ENCODE peak calls at places on chromosomes 12 and 14, in nine cellular contexts. One of them, this sample, is unnamed.
A peak's percentile ranks its signal among the peaks of the same experiment; 100 is the strongest.

GRCh38 chr14:71551291-71551955 is 380.8 kb upstream of the RGS6 start:
- DNase-seq in NCI-H524: no peak
- DNase-seq in T-helper 1 cell: no peak
- DNase-seq in pancreas: no peak
- DNase-seq in effector memory CD8-positive, alpha-beta T cell: no peak
- DNase-seq in mesothelial cell of epicardium: no peak
- DNase-seq in glutamatergic neuron: no peak
- DNase-seq in cardiac fibroblast: peak; percentile 67
- DNase-seq in A673: no peak
- DNase-seq in this sample: no peak

GRCh38 chr12:8088574-8088973 is 6.5 kb downstream of the NECAP1 start:
- DNase-seq in NCI-H524: no peak
- DNase-seq in T-helper 1 cell: peak; percentile 62
- DNase-seq in pancreas: no peak
- DNase-seq in effector memory CD8-positive, alpha-beta T cell: peak; percentile 38
- DNase-seq in mesothelial cell of epicardium: no peak
- DNase-seq in glutamatergic neuron: no peak
- DNase-seq in cardiac fibroblast: no peak
- DNase-seq in A673: no peak
- DNase-seq in this sample: peak; percentile 58

GRCh38 chr12:26091837-26092236 is 33.0 kb downstream of the BHLHE41 start:
- DNase-seq in NCI-H524: no peak
- DNase-seq in T-helper 1 cell: no peak
- DNase-seq in pancreas: no peak
- DNase-seq in effector memory CD8-positive, alpha-beta T cell: no peak
- DNase-seq in mesothelial cell of epicardium: no peak
- DNase-seq in glutamatergic neuron: no peak
- DNase-seq in cardiac fibroblast: no peak
- DNase-seq in A673: peak; percentile 13
- DNase-seq in this sample: no peak

GRCh38 chr12:46430340-46430948 is 57.9 kb upstream of the SLC38A2 start:
- DNase-seq in NCI-H524: no peak
- DNase-seq in T-helper 1 cell: peak; percentile 83
- DNase-seq in pancreas: no peak
- DNase-seq in effector memory CD8-positive, alpha-beta T cell: no peak
- DNase-seq in mesothelial cell of epicardium: no peak
- DNase-seq in glutamatergic neuron: no peak
- DNase-seq in cardiac fibroblast: peak; percentile 95
- DNase-seq in A673: peak; percentile 72
- DNase-seq in this sample: no peak

GRCh38 chr14:64465856-64466554 is 706 bp downstream of the AKAP5 start:
- DNase-seq in NCI-H524: peak; percentile 56
- DNase-seq in T-helper 1 cell: no peak
- DNase-seq in pancreas: no peak
- DNase-seq in effector memory CD8-positive, alpha-beta T cell: no peak
- DNase-seq in mesothelial cell of epicardium: peak; percentile 52
- DNase-seq in glutamatergic neuron: no peak
- DNase-seq in cardiac fibroblast: peak; percentile 27
- DNase-seq in A673: peak; percentile 73
- DNase-seq in this sample: no peak

GRCh38 chr14:98022541-98023520 is 1225.6 kb downstream of the VRK1 start:
- DNase-seq in NCI-H524: no peak
- DNase-seq in T-helper 1 cell: no peak
- DNase-seq in pancreas: no peak
- DNase-seq in effector memory CD8-positive, alpha-beta T cell: no peak
- DNase-seq in mesothelial cell of epicardium: no peak
- DNase-seq in glutamatergic neuron: no peak
- DNase-seq in cardiac fibroblast: no peak
- DNase-seq in A673: no peak
- DNase-seq in this sample: no peak

GRCh38 chr12:103547929-103548328 is 39.1 kb upstream of the STAB2 start:
- DNase-seq in NCI-H524: no peak
- DNase-seq in T-helper 1 cell: no peak
- DNase-seq in pancreas: no peak
- DNase-seq in effector memory CD8-positive, alpha-beta T cell: no peak
- DNase-seq in mesothelial cell of epicardium: no peak
- DNase-seq in glutamatergic neuron: no peak
- DNase-seq in cardiac fibroblast: no peak
- DNase-seq in A673: no peak
- DNase-seq in this sample: no peak

GRCh38 chr12:124551268-124552144 is 15.9 kb downstream of the NCOR2 start:
- DNase-seq in NCI-H524: peak; percentile 84
- DNase-seq in T-helper 1 cell: no peak
- DNase-seq in pancreas: no peak
- DNase-seq in effector memory CD8-positive, alpha-beta T cell: no peak
- DNase-seq in mesothelial cell of epicardium: no peak
- DNase-seq in glutamatergic neuron: peak; percentile 75
- DNase-seq in cardiac fibroblast: no peak
- DNase-seq in A673: peak; percentile 94
- DNase-seq in this sample: no peak

GRCh38 chr12:61891632-61892031 is 368.6 kb upstream of the USP15 start:
- DNase-seq in NCI-H524: no peak
- DNase-seq in T-helper 1 cell: no peak
- DNase-seq in pancreas: no peak
- DNase-seq in effector memory CD8-positive, alpha-beta T cell: no peak
- DNase-seq in mesothelial cell of epicardium: no peak
- DNase-seq in glutamatergic neuron: no peak
- DNase-seq in cardiac fibroblast: no peak
- DNase-seq in A673: no peak
- DNase-seq in this sample: no peak

GRCh38 chr12:7498832-7499231 is 4.7 kb downstream of the CD163 start:
- DNase-seq in NCI-H524: no peak
- DNase-seq in T-helper 1 cell: no peak
- DNase-seq in pancreas: no peak
- DNase-seq in effector memory CD8-positive, alpha-beta T cell: no peak
- DNase-seq in mesothelial cell of epicardium: no peak
- DNase-seq in glutamatergic neuron: no peak
- DNase-seq in cardiac fibroblast: peak; percentile 72
- DNase-seq in A673: peak; percentile 93
- DNase-seq in this sample: no peak

GRCh38 chr12:57221169-57221917 is 4.7 kb downstream of the NXPH4 start:
- DNase-seq in NCI-H524: no peak
- DNase-seq in T-helper 1 cell: no peak
- DNase-seq in pancreas: no peak
- DNase-seq in effector memory CD8-positive, alpha-beta T cell: no peak
- DNase-seq in mesothelial cell of epicardium: no peak
- DNase-seq in glutamatergic neuron: no peak
- DNase-seq in cardiac fibroblast: no peak
- DNase-seq in A673: no peak
- DNase-seq in this sample: no peak

GRCh38 chr14:54278087-54278486 is 118.7 kb upstream of the CDKN3 start:
- DNase-seq in NCI-H524: no peak
- DNase-seq in T-helper 1 cell: no peak
- DNase-seq in pancreas: no peak
- DNase-seq in effector memory CD8-positive, alpha-beta T cell: no peak
- DNase-seq in mesothelial cell of epicardium: no peak
- DNase-seq in glutamatergic neuron: no peak
- DNase-seq in cardiac fibroblast: no peak
- DNase-seq in A673: peak; percentile 45
- DNase-seq in this sample: no peak

GRCh38 chr14:103161054-103161397 is 37.8 kb downstream of the TNFAIP2 start:
- DNase-seq in NCI-H524: no peak
- DNase-seq in T-helper 1 cell: no peak
- DNase-seq in pancreas: no peak
- DNase-seq in effector memory CD8-positive, alpha-beta T cell: no peak
- DNase-seq in mesothelial cell of epicardium: no peak
- DNase-seq in glutamatergic neuron: no peak
- DNase-seq in cardiac fibroblast: no peak
- DNase-seq in A673: no peak
- DNase-seq in this sample: no peak

GRCh38 chr12:68336754-68337343 is 4.7 kb upstream of the MDM1 start:
- DNase-seq in NCI-H524: no peak
- DNase-seq in T-helper 1 cell: no peak
- DNase-seq in pancreas: no peak
- DNase-seq in effector memory CD8-positive, alpha-beta T cell: no peak
- DNase-seq in mesothelial cell of epicardium: no peak
- DNase-seq in glutamatergic neuron: no peak
- DNase-seq in cardiac fibroblast: no peak
- DNase-seq in A673: peak; percentile 37
- DNase-seq in this sample: no peak

GRCh38 chr14:101980700-101981099 is 16.3 kb downstream of the DYNC1H1 start:
- DNase-seq in NCI-H524: no peak
- DNase-seq in T-helper 1 cell: no peak
- DNase-seq in pancreas: peak; percentile 61
- DNase-seq in effector memory CD8-positive, alpha-beta T cell: no peak
- DNase-seq in mesothelial cell of epicardium: no peak
- DNase-seq in glutamatergic neuron: no peak
- DNase-seq in cardiac fibroblast: peak; percentile 99
- DNase-seq in A673: peak; percentile 21
- DNase-seq in this sample: no peak

GRCh38 chr14:92473947-92474535 is 39.5 kb upstream of the RIN3 start:
- DNase-seq in NCI-H524: no peak
- DNase-seq in T-helper 1 cell: no peak
- DNase-seq in pancreas: no peak
- DNase-seq in effector memory CD8-positive, alpha-beta T cell: no peak
- DNase-seq in mesothelial cell of epicardium: peak; percentile 16
- DNase-seq in glutamatergic neuron: no peak
- DNase-seq in cardiac fibroblast: peak; percentile 34
- DNase-seq in A673: no peak
- DNase-seq in this sample: no peak

GRCh38 chr14:83347874-83348273 is 1814.2 kb upstream of the SEL1L start:
- DNase-seq in NCI-H524: no peak
- DNase-seq in T-helper 1 cell: no peak
- DNase-seq in pancreas: no peak
- DNase-seq in effector memory CD8-positive, alpha-beta T cell: no peak
- DNase-seq in mesothelial cell of epicardium: no peak
- DNase-seq in glutamatergic neuron: no peak
- DNase-seq in cardiac fibroblast: no peak
- DNase-seq in A673: no peak
- DNase-seq in this sample: no peak

GRCh38 chr12:46380397-46380796 is 7.8 kb upstream of the SLC38A2 start:
- DNase-seq in NCI-H524: no peak
- DNase-seq in T-helper 1 cell: no peak
- DNase-seq in pancreas: no peak
- DNase-seq in effector memory CD8-positive, alpha-beta T cell: no peak
- DNase-seq in mesothelial cell of epicardium: no peak
- DNase-seq in glutamatergic neuron: no peak
- DNase-seq in cardiac fibroblast: no peak
- DNase-seq in A673: no peak
- DNase-seq in this sample: no peak

GRCh38 chr12:107684990-107685359 is 624 bp upstream of the PWP1 start:
- DNase-seq in NCI-H524: peak; percentile 14
- DNase-seq in T-helper 1 cell: peak; percentile 39
- DNase-seq in pancreas: peak; percentile 8
- DNase-seq in effector memory CD8-positive, alpha-beta T cell: no peak
- DNase-seq in mesothelial cell of epicardium: no peak
- DNase-seq in glutamatergic neuron: no peak
- DNase-seq in cardiac fibroblast: peak; percentile 42
- DNase-seq in A673: peak; percentile 44
- DNase-seq in this sample: no peak

GRCh38 chr14:59566725-59567124 is 9.9 kb downstream of the CCDC175 start:
- DNase-seq in NCI-H524: no peak
- DNase-seq in T-helper 1 cell: no peak
- DNase-seq in pancreas: no peak
- DNase-seq in effector memory CD8-positive, alpha-beta T cell: no peak
- DNase-seq in mesothelial cell of epicardium: no peak
- DNase-seq in glutamatergic neuron: no peak
- DNase-seq in cardiac fibroblast: no peak
- DNase-seq in A673: no peak
- DNase-seq in this sample: no peak

GRCh38 chr14:24861083-24861630 is 188.8 kb downstream of the STXBP6 start:
- DNase-seq in NCI-H524: no peak
- DNase-seq in T-helper 1 cell: no peak
- DNase-seq in pancreas: peak; percentile 33
- DNase-seq in effector memory CD8-positive, alpha-beta T cell: no peak
- DNase-seq in mesothelial cell of epicardium: no peak
- DNase-seq in glutamatergic neuron: no peak
- DNase-seq in cardiac fibroblast: peak; percentile 61
- DNase-seq in A673: no peak
- DNase-seq in this sample: no peak

GRCh38 chr14:76564471-76565119 is 188.7 kb downstream of the ESRRB start:
- DNase-seq in NCI-H524: no peak
- DNase-seq in T-helper 1 cell: no peak
- DNase-seq in pancreas: no peak
- DNase-seq in effector memory CD8-positive, alpha-beta T cell: no peak
- DNase-seq in mesothelial cell of epicardium: no peak
- DNase-seq in glutamatergic neuron: no peak
- DNase-seq in cardiac fibroblast: no peak
- DNase-seq in A673: peak; percentile 47
- DNase-seq in this sample: no peak

GRCh38 chr12:123388218-123388947 is 4.5 kb downstream of the KMT5A start:
- DNase-seq in NCI-H524: no peak
- DNase-seq in T-helper 1 cell: peak; percentile 63
- DNase-seq in pancreas: peak; percentile 75
- DNase-seq in effector memory CD8-positive, alpha-beta T cell: peak; percentile 69
- DNase-seq in mesothelial cell of epicardium: peak; percentile 77
- DNase-seq in glutamatergic neuron: peak; percentile 79
- DNase-seq in cardiac fibroblast: peak; percentile 55
- DNase-seq in A673: peak; percentile 85
- DNase-seq in this sample: peak; percentile 76

GRCh38 chr12:99087278-99087677 is 442.2 kb downstream of the APAF1 start:
- DNase-seq in NCI-H524: no peak
- DNase-seq in T-helper 1 cell: no peak
- DNase-seq in pancreas: no peak
- DNase-seq in effector memory CD8-positive, alpha-beta T cell: no peak
- DNase-seq in mesothelial cell of epicardium: no peak
- DNase-seq in glutamatergic neuron: no peak
- DNase-seq in cardiac fibroblast: no peak
- DNase-seq in A673: peak; percentile 28
- DNase-seq in this sample: no peak

GRCh38 chr14:90402009-90402408 is 5.2 kb downstream of the CALM1 start:
- DNase-seq in NCI-H524: no peak
- DNase-seq in T-helper 1 cell: peak; percentile 19
- DNase-seq in pancreas: no peak
- DNase-seq in effector memory CD8-positive, alpha-beta T cell: no peak
- DNase-seq in mesothelial cell of epicardium: no peak
- DNase-seq in glutamatergic neuron: no peak
- DNase-seq in cardiac fibroblast: no peak
- DNase-seq in A673: no peak
- DNase-seq in this sample: no peak

GRCh38 chr12:123267991-123268843 is 3.4 kb downstream of the CDK2AP1 start:
- DNase-seq in NCI-H524: peak; percentile 83
- DNase-seq in T-helper 1 cell: no peak
- DNase-seq in pancreas: no peak
- DNase-seq in effector memory CD8-positive, alpha-beta T cell: no peak
- DNase-seq in mesothelial cell of epicardium: no peak
- DNase-seq in glutamatergic neuron: peak; percentile 68
- DNase-seq in cardiac fibroblast: no peak
- DNase-seq in A673: no peak
- DNase-seq in this sample: no peak

GRCh38 chr14:93903342-93904184 is 23.6 kb upstream of the FAM181A start:
- DNase-seq in NCI-H524: peak; percentile 42
- DNase-seq in T-helper 1 cell: no peak
- DNase-seq in pancreas: no peak
- DNase-seq in effector memory CD8-positive, alpha-beta T cell: no peak
- DNase-seq in mesothelial cell of epicardium: no peak
- DNase-seq in glutamatergic neuron: peak; percentile 70
- DNase-seq in cardiac fibroblast: no peak
- DNase-seq in A673: no peak
- DNase-seq in this sample: no peak

GRCh38 chr12:3135522-3136461 is 58.6 kb downstream of the TSPAN9 start:
- DNase-seq in NCI-H524: peak; percentile 74
- DNase-seq in T-helper 1 cell: peak; percentile 52
- DNase-seq in pancreas: peak; percentile 26
- DNase-seq in effector memory CD8-positive, alpha-beta T cell: peak; percentile 37
- DNase-seq in mesothelial cell of epicardium: peak; percentile 56
- DNase-seq in glutamatergic neuron: peak; percentile 57
- DNase-seq in cardiac fibroblast: peak; percentile 89
- DNase-seq in A673: peak; percentile 74
- DNase-seq in this sample: no peak

GRCh38 chr14:74414793-74415437 is 11.1 kb downstream of the SYNDIG1L start:
- DNase-seq in NCI-H524: peak; percentile 47
- DNase-seq in T-helper 1 cell: no peak
- DNase-seq in pancreas: no peak
- DNase-seq in effector memory CD8-positive, alpha-beta T cell: no peak
- DNase-seq in mesothelial cell of epicardium: no peak
- DNase-seq in glutamatergic neuron: peak; percentile 62
- DNase-seq in cardiac fibroblast: no peak
- DNase-seq in A673: no peak
- DNase-seq in this sample: no peak

GRCh38 chr14:89256273-89256672 is 160.8 kb downstream of the FOXN3 start:
- DNase-seq in NCI-H524: no peak
- DNase-seq in T-helper 1 cell: no peak
- DNase-seq in pancreas: no peak
- DNase-seq in effector memory CD8-positive, alpha-beta T cell: no peak
- DNase-seq in mesothelial cell of epicardium: no peak
- DNase-seq in glutamatergic neuron: no peak
- DNase-seq in cardiac fibroblast: peak; percentile 5
- DNase-seq in A673: no peak
- DNase-seq in this sample: no peak

GRCh38 chr12:113857371-113857770 is 108.8 kb downstream of the RBM19 start:
- DNase-seq in NCI-H524: peak; percentile 16
- DNase-seq in T-helper 1 cell: no peak
- DNase-seq in pancreas: no peak
- DNase-seq in effector memory CD8-positive, alpha-beta T cell: no peak
- DNase-seq in mesothelial cell of epicardium: no peak
- DNase-seq in glutamatergic neuron: no peak
- DNase-seq in cardiac fibroblast: no peak
- DNase-seq in A673: no peak
- DNase-seq in this sample: no peak